ENCODE peak calls at places on chromosomes 3 and 15, in nine cellular contexts. Z is SHP77, I is chondrocyte, P is A172, C is progenitor cell of endocrine pancreas, A is iris pigment epithelial cell, S is GM10248, F is right atrium auricular region, K is DMS 273 treated with DMSO at 0.1 percent for 48 hours. M is an unnamed sample.

GRCh38 chr3:97612632-97613031 is 151.9 kb upstream of the ARL6 start:
- DNase-seq in Z (peak; percentile 92), F (no peak), A (no peak), I (no peak), S (no peak), K (no peak), P (no peak), C (no peak), M (no peak)

GRCh38 chr3:197306374-197307086 is 8.1 kb upstream of the DLG1 start:
- DNase-seq in I (no peak), K (no peak), C (no peak), A (peak; percentile 93), S (no peak), Z (no peak), P (peak; percentile 90), F (no peak), M (peak; percentile 50)

GRCh38 chr15:48939686-48940085 is 24.0 kb downstream of the SHC4 start:
- DNase-seq in I (no peak), A (peak; percentile 98), C (no peak), F (no peak), P (peak; percentile 95), K (peak; percentile 25), S (no peak), Z (no peak), M (peak; percentile 69)

GRCh38 chr3:151213881-151214280 is 10.9 kb upstream of the GPR171 start:
- DNase-seq in Z (no peak), C (no peak), S (no peak), I (no peak), K (no peak), A (peak; percentile 91), F (no peak), P (no peak), M (no peak)

GRCh38 chr3:48563382-48563918 is at the start of gene UCN2:
- DNase-seq in C (no peak), K (peak; percentile 44), F (no peak), A (peak; percentile 54), P (peak; percentile 54), S (no peak), I (no peak), Z (no peak), M (no peak)

GRCh38 chr15:31300981-31301686 is 25.5 kb upstream of the KLF13 start:
- DNase-seq in S (no peak), P (no peak), I (no peak), K (peak; percentile 67), F (peak; percentile 57), Z (no peak), A (no peak), C (no peak), M (no peak)

GRCh38 chr3:116440196-116440595 is 5.1 kb downstream of the LSAMP start:
- DNase-seq in C (no peak), I (no peak), A (peak; percentile 55), S (no peak), P (peak; percentile 63), Z (no peak), K (no peak), F (no peak), M (peak; percentile 48)

GRCh38 chr3:126358816-126359181 is 1.6 kb upstream of the KLF15 start:
- DNase-seq in S (no peak), Z (no peak), A (no peak), P (no peak), F (no peak), K (no peak), I (peak; percentile 28), C (no peak), M (no peak)

GRCh38 chr15:48544816-48545215 is 100.7 kb downstream of the FBN1 start:
- DNase-seq in A (peak; percentile 70), S (no peak), C (no peak), P (no peak), F (no peak), K (no peak), Z (no peak), I (no peak), M (no peak)

GRCh38 chr3:127833281-127834032 is 11.1 kb upstream of the MGLL start:
- DNase-seq in Z (no peak), A (no peak), K (no peak), S (no peak), F (no peak), P (no peak), C (no peak), I (no peak), M (no peak)

GRCh38 chr3:33887478-33887877 is 89.0 kb downstream of the PDCD6IP start:
- DNase-seq in I (no peak), P (no peak), S (no peak), Z (no peak), A (no peak), C (no peak), F (no peak), K (no peak), M (no peak)

GRCh38 chr3:98541695-98542094 is 9.9 kb downstream of the GPR15 start:
- DNase-seq in C (no peak), S (no peak), F (no peak), P (no peak), Z (no peak), K (no peak), I (no peak), A (no peak), M (no peak)

GRCh38 chr15:29854413-29854812 is 32.1 kb upstream of the TJP1 start:
- DNase-seq in I (no peak), K (no peak), F (no peak), S (no peak), A (no peak), P (peak; percentile 26), Z (no peak), C (no peak), M (no peak)

GRCh38 chr3:24513463-24513862 is 18.8 kb upstream of the THRB start:
- DNase-seq in S (no peak), P (no peak), I (no peak), F (no peak), A (peak; percentile 69), K (no peak), Z (no peak), C (no peak), M (no peak)

GRCh38 chr3:179687967-179688535 is 35.2 kb downstream of the USP13 start:
- DNase-seq in S (no peak), A (no peak), K (no peak), F (no peak), I (no peak), C (no peak), Z (no peak), P (no peak), M (no peak)

GRCh38 chr3:194269610-194270145 is 81.5 kb downstream of the CPN2 start:
- DNase-seq in S (no peak), F (peak; percentile 93), P (no peak), K (no peak), C (no peak), A (peak; percentile 84), I (peak; percentile 88), Z (no peak), M (no peak)

GRCh38 chr15:77869021-77869895 is 208.3 kb downstream of the TBC1D2B start:
- DNase-seq in S (no peak), F (no peak), I (peak; percentile 56), A (no peak), C (no peak), Z (no peak), K (no peak), P (peak; percentile 78), M (no peak)

GRCh38 chr3:183579967-183580720 is 24.6 kb upstream of the KLHL6 start:
- DNase-seq in S (peak; percentile 35), C (no peak), A (peak; percentile 89), K (no peak), Z (no peak), F (peak; percentile 61), I (no peak), P (no peak), M (no peak)

GRCh38 chr3:194888916-194889315 is 203.2 kb downstream of the FAM43A start:
- DNase-seq in K (no peak), A (no peak), I (no peak), P (no peak), F (peak; percentile 38), S (no peak), C (no peak), Z (no peak), M (no peak)

GRCh38 chr3:38553071-38553470 is 56.9 kb downstream of the EXOG start:
- DNase-seq in K (no peak), S (no peak), C (no peak), A (no peak), I (no peak), P (no peak), Z (no peak), F (no peak), M (no peak)

GRCh38 chr3:34421762-34422161 is 623.3 kb downstream of the PDCD6IP start:
- DNase-seq in S (no peak), Z (no peak), K (no peak), I (no peak), F (no peak), P (no peak), C (no peak), A (no peak), M (no peak)

GRCh38 chr3:177282028-177282655 is 84.9 kb upstream of the TBL1XR1 start:
- DNase-seq in Z (peak; percentile 72), A (no peak), I (no peak), K (peak; percentile 29), F (no peak), P (no peak), S (no peak), C (no peak), M (no peak)

GRCh38 chr3:12946661-12947316 is 105.4 kb upstream of the RPL32 start:
- DNase-seq in I (no peak), F (no peak), A (no peak), C (no peak), K (no peak), Z (no peak), S (no peak), P (no peak), M (no peak)

GRCh38 chr3:106457278-106458210 is 588.7 kb upstream of the CBLB start:
- DNase-seq in F (peak; percentile 68), S (peak; percentile 35), C (no peak), I (no peak), A (peak; percentile 92), K (peak; percentile 94), P (peak; percentile 87), Z (peak; percentile 54), M (no peak)

GRCh38 chr15:59594493-59594942 is 17.1 kb upstream of the GCNT3 start:
- DNase-seq in F (no peak), I (no peak), K (no peak), P (peak; percentile 25), C (no peak), Z (no peak), A (peak; percentile 97), S (no peak), M (no peak)

GRCh38 chr15:29196306-29196705 is 73.3 kb downstream of the NSMCE3 start:
- DNase-seq in Z (no peak), P (no peak), F (no peak), A (no peak), I (no peak), S (no peak), K (no peak), C (no peak), M (no peak)

GRCh38 chr3:46947981-46948791 is 28.4 kb downstream of the CCDC12 start:
- DNase-seq in F (peak; percentile 78), Z (no peak), C (no peak), K (no peak), A (peak; percentile 90), S (no peak), I (peak; percentile 80), P (peak; percentile 82), M (no peak)

GRCh38 chr3:37852097-37852496 is 9.6 kb upstream of the CTDSPL start:
- DNase-seq in K (no peak), Z (no peak), F (no peak), I (no peak), S (no peak), P (peak; percentile 55), C (no peak), A (peak; percentile 53), M (peak; percentile 46)

GRCh38 chr3:193987186-193987585 is 148.8 kb upstream of the HES1 start:
- DNase-seq in S (no peak), Z (no peak), K (no peak), A (no peak), I (no peak), C (no peak), P (no peak), F (no peak), M (no peak)

GRCh38 chr3:10524270-10524669 is 18.9 kb upstream of the ATP2B2 start:
- DNase-seq in K (no peak), C (no peak), F (no peak), A (no peak), S (no peak), I (no peak), Z (no peak), P (no peak), M (no peak)